ENCODE peak calls at places on chromosomes 16 and 17, in four cellular contexts. S is body of pancreas, E is psoas muscle, P is K562. D is an unnamed sample. For H3K27me3, the result is how much of the 10 kb centered on the place peaks cover.

GRCh38 chr16:13958438-13958837 is 38.5 kb downstream of the ERCC4 start:
- DNase-seq in P (peak), E (no peak), S (no peak), D (no peak)

GRCh38 chr17:34981538-34982241 is 1.4 kb downstream of the LIG3 start:
- DNase-seq in E (no peak), S (no peak), P (peak), D (no peak)

GRCh38 chr17:45063198-45063597 is 2.1 kb downstream of the NMT1 start:
- DNase-seq in P (peak), S (no peak), E (no peak), D (peak)

GRCh38 chr17:36778458-36778857 is 158.8 kb upstream of the LHX1 start:
- DNase-seq in E (no peak), P (no peak), S (no peak), D (no peak)

GRCh38 chr16:88316151-88316550 is 66.6 kb upstream of the ZNF469 start:
- DNase-seq in E (peak), S (no peak), P (no peak), D (no peak)

GRCh38 chr17:69342896-69343644 is 16.1 kb upstream of the ABCA5 start:
- DNase-seq in P (no peak), E (peak), S (peak), D (no peak)

GRCh38 chr16:56748826-56749225 is 18.9 kb downstream of the NUP93 start:
- DNase-seq in P (no peak), E (no peak), S (no peak), D (no peak)

GRCh38 chr17:38451840-38452529 is 23.7 kb downstream of the ARHGAP23 start:
- DNase-seq in P (peak), E (no peak), S (no peak), D (no peak)

GRCh38 chr16:89827383-89828198 is 684 bp upstream of the SPIRE2 start:
- DNase-seq in E (peak), P (peak), S (peak), D (no peak)

GRCh38 chr16:13014516-13014915 is 113.1 kb downstream of the SHISA9 start:
- DNase-seq in P (no peak), E (no peak), S (no peak), D (no peak)

GRCh38 chr17:43940630-43941029 is 1.6 kb downstream of the PPY start:
- DNase-seq in E (no peak), P (peak), S (no peak), D (no peak)

GRCh38 chr17:64358261-64358788 is 32.3 kb downstream of the PECAM1 start:
- DNase-seq in E (no peak), S (no peak), P (no peak), D (no peak)

GRCh38 chr17:63531022-63531965 is 8.1 kb downstream of the KCNH6 start:
- DNase-seq in E (no peak), P (no peak), S (no peak), D (no peak)

GRCh38 chr17:79100405-79100804 is 25.8 kb downstream of the ENGASE start:
- DNase-seq in P (no peak), E (no peak), S (no peak), D (no peak)

GRCh38 chr17:79095345-79096055 is 20.9 kb downstream of the ENGASE start:
- DNase-seq in S (no peak), P (no peak), E (no peak), D (no peak)

GRCh38 chr17:79097226-79098055 is 22.8 kb downstream of the ENGASE start:
- DNase-seq in S (no peak), P (no peak), E (no peak), D (no peak)

GRCh38 chr17:79101111-79101673 is 26.6 kb downstream of the ENGASE start:
- DNase-seq in E (no peak), S (no peak), P (no peak), D (no peak)

GRCh38 chr17:79098282-79098867 is 23.8 kb downstream of the ENGASE start:
- DNase-seq in P (no peak), S (no peak), E (no peak), D (no peak)
- TF ChIP-seq CTCF in P (no peak), S (no peak), E (no peak), D (no peak)

DNA sequence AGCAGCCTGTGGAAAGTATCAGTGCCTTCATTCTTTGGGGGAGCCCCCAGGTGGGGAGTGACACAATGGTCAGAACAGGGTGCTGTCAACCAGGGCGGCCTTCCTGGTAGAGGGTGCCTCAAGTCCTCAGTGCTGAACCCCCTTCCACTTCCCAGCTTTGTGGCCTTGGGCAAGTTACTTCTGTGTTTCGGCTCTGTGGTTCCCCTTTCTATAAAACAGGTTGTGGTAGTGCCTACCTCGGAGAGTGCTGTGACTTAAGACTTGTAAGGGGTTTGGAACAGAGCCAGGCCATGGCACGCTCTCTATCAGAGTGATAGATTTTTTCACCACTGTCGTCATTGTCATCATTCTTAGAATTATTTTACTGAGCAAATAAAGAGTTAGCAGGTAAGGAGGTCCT is 141.1 kb downstream of the CCDC182 start:
- DNase-seq in P (no peak), E (no peak), S (no peak), D (peak)
- H3K27me3 ChIP-seq in P (under half), E (under half), S (under half), D (under half)

GRCh38 chr17:8160224-8160577 is 2.5 kb downstream of the VAMP2 start:
- DNase-seq in P (no peak), S (no peak), E (no peak), D (no peak)

GRCh38 chr17:8162232-8162996 is at the start of gene VAMP2:
- DNase-seq in E (peak), S (peak), P (peak), D (peak)

GRCh38 chr17:8161289-8162231 is 1.2 kb downstream of the VAMP2 start:
- DNase-seq in S (no peak), E (peak), P (no peak), D (no peak)

GRCh38 chr17:8159459-8160223 is 3.1 kb downstream of the VAMP2 start:
- DNase-seq in E (no peak), P (no peak), S (no peak), D (no peak)

DNA sequence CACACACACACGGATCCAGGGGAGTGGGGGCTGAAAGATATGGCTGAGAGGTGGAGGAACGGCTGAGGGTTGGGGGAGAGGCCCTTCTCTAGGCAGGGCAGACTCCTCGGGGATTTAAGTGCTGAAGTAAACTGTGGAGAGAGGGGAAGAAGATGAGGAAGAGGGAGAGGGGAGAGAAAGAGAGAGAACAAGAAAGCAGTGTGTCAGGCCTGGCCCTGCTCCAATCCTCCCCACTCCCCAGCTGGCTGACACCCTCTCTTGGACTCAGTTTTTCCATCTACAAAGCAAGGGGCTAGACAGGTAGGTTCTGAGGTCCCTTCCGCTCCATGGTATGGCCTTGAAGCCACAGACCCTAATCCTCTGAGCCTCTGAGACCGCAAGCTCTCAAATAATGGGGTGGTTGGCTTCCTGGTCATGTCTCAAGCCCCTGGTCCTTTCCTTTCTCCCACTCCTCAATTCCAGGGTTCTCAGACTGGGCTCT is 2.0 kb downstream of the VAMP2 start:
- DNase-seq in P (no peak), E (no peak), S (no peak), D (no peak)
- H3K4me3 ChIP-seq in P (no peak), E (peak), S (no peak), D (no peak)

DNA sequence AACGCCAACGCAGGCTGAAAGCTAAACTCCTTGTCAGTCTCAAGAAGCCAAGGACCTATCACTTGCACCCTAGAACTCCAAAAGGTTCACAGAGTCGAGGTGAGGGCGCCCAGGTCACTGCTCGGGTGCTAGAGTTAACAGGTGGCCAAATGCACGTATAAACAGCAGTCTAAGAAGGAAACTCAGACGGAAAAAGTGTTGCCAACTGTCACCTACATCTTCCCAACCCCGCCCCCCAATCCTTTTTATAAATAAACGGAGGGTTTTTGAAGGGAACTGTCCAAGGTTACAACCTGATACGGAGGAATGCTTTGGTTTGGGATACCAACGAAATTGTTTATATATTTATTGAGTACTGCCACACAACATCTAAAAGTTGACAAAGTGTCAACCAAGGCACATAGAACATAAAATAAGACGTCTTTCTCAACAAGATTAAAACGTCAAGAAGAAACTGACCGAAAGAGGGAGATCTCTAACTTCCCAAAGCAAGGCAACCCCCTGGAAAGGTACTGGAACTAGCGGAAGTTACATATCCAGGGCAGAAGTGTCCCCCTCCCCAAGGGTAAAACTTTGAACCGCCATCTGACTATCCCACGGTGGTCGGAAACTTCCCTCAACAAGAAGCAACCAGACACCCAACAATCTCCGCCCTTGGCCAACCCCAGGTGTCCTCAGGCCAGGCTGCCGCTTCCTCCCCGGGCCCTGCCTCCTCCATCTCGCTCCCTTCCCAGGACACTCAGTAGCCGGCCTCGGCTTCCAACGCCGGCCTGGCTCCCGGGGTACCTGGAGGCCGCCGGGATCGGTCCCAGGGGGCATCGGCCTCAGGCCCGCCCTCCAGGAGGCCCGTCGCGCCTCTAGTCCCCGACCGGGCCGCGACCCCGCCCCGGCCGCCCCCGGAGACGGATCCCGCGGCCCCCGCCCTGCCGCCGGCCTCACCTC is 982 bp downstream of the SPAG9 start:
- DNase-seq in P (peak), S (peak), E (peak), D (peak)
- TF ChIP-seq CTCF in P (peak), S (no peak), E (peak), D (no peak)

D was measured in GM06990.